ENCODE peak calls at places on chromosomes 16 and 17, in eight cellular contexts. One of them, this sample, is unnamed.

GRCh38 chr17:50009282-50009681 is 14.3 kb upstream of the DLX3 start:
- DNase-seq in CD8-positive, alpha-beta T cell: no peak
- DNase-seq in coronary artery: no peak
- DNase-seq in ascending aorta: no peak
- DNase-seq in GM12865: no peak
- DNase-seq in AG09319: no peak
- DNase-seq in GM10248: no peak
- DNase-seq in neural crest cell: no peak
- DNase-seq in this sample: no peak

GRCh38 chr17:67785526-67785925 is 39.8 kb upstream of the BPTF start:
- DNase-seq in CD8-positive, alpha-beta T cell: no peak
- DNase-seq in GM12865: no peak
- DNase-seq in GM10248: no peak
- DNase-seq in coronary artery: no peak
- DNase-seq in neural crest cell: no peak
- DNase-seq in ascending aorta: no peak
- DNase-seq in AG09319: no peak
- DNase-seq in this sample: no peak

GRCh38 chr17:10059684-10060211 is 138.7 kb downstream of the GAS7 start:
- DNase-seq in CD8-positive, alpha-beta T cell: no peak
- DNase-seq in neural crest cell: no peak
- DNase-seq in ascending aorta: peak; percentile 68
- DNase-seq in AG09319: no peak
- DNase-seq in GM12865: peak; percentile 97
- DNase-seq in coronary artery: no peak
- DNase-seq in GM10248: peak; percentile 77
- DNase-seq in this sample: no peak

GRCh38 chr16:87000007-87000406 is 317.2 kb downstream of the C16orf95 start:
- DNase-seq in ascending aorta: peak; percentile 13
- DNase-seq in coronary artery: no peak
- DNase-seq in CD8-positive, alpha-beta T cell: no peak
- DNase-seq in neural crest cell: no peak
- DNase-seq in AG09319: no peak
- DNase-seq in GM12865: no peak
- DNase-seq in GM10248: no peak
- DNase-seq in this sample: no peak

GRCh38 chr16:27752241-27752640 is 202.3 kb downstream of the KATNIP start:
- DNase-seq in GM12865: no peak
- DNase-seq in neural crest cell: no peak
- DNase-seq in CD8-positive, alpha-beta T cell: no peak
- DNase-seq in coronary artery: no peak
- DNase-seq in AG09319: no peak
- DNase-seq in ascending aorta: no peak
- DNase-seq in GM10248: no peak
- DNase-seq in this sample: no peak

GRCh38 chr16:19872935-19873334 is 11.7 kb downstream of the GPRC5B start:
- DNase-seq in GM10248: no peak
- DNase-seq in AG09319: no peak
- DNase-seq in CD8-positive, alpha-beta T cell: no peak
- DNase-seq in GM12865: no peak
- DNase-seq in ascending aorta: no peak
- DNase-seq in neural crest cell: no peak
- DNase-seq in coronary artery: no peak
- DNase-seq in this sample: no peak

GRCh38 chr16:69476920-69477418 is 52.5 kb downstream of the CYB5B start:
- DNase-seq in neural crest cell: no peak
- DNase-seq in AG09319: no peak
- DNase-seq in CD8-positive, alpha-beta T cell: peak; percentile 13
- DNase-seq in GM12865: no peak
- DNase-seq in GM10248: no peak
- DNase-seq in ascending aorta: no peak
- DNase-seq in coronary artery: no peak
- DNase-seq in this sample: no peak

GRCh38 chr16:28321700-28322411 is 29.5 kb downstream of the SBK1 start:
- DNase-seq in GM10248: peak; percentile 75
- DNase-seq in neural crest cell: peak; percentile 66
- DNase-seq in CD8-positive, alpha-beta T cell: peak; percentile 61
- DNase-seq in coronary artery: no peak
- DNase-seq in GM12865: peak; percentile 42
- DNase-seq in AG09319: no peak
- DNase-seq in ascending aorta: no peak
- DNase-seq in this sample: no peak

GRCh38 chr17:7883781-7884386 is 4.7 kb upstream of the CHD3 start:
- DNase-seq in ascending aorta: no peak
- DNase-seq in GM10248: peak; percentile 55
- DNase-seq in GM12865: peak; percentile 54
- DNase-seq in CD8-positive, alpha-beta T cell: peak; percentile 43
- DNase-seq in coronary artery: peak; percentile 49
- DNase-seq in neural crest cell: no peak
- DNase-seq in AG09319: no peak
- DNase-seq in this sample: no peak

GRCh38 chr17:48491527-48492273 is 39.1 kb downstream of the HOXB1 start:
- DNase-seq in ascending aorta: no peak
- DNase-seq in GM10248: peak; percentile 26
- DNase-seq in GM12865: peak; percentile 26
- DNase-seq in CD8-positive, alpha-beta T cell: no peak
- DNase-seq in neural crest cell: no peak
- DNase-seq in coronary artery: no peak
- DNase-seq in AG09319: no peak
- DNase-seq in this sample: no peak

GRCh38 chr17:8859029-8859803 is 8.3 kb downstream of the PIK3R6 start:
- DNase-seq in GM10248: no peak
- DNase-seq in ascending aorta: peak; percentile 50
- DNase-seq in AG09319: no peak
- DNase-seq in neural crest cell: no peak
- DNase-seq in coronary artery: no peak
- DNase-seq in GM12865: peak; percentile 77
- DNase-seq in CD8-positive, alpha-beta T cell: peak; percentile 25
- DNase-seq in this sample: no peak

GRCh38 chr17:34781571-34782108 is 179.6 kb downstream of the CCT6B start:
- DNase-seq in CD8-positive, alpha-beta T cell: no peak
- DNase-seq in GM10248: no peak
- DNase-seq in ascending aorta: no peak
- DNase-seq in coronary artery: no peak
- DNase-seq in GM12865: no peak
- DNase-seq in neural crest cell: no peak
- DNase-seq in AG09319: no peak
- DNase-seq in this sample: no peak

GRCh38 chr17:36720131-36720530 is 118.7 kb downstream of the MRM1 start:
- DNase-seq in neural crest cell: no peak
- DNase-seq in GM12865: no peak
- DNase-seq in GM10248: no peak
- DNase-seq in AG09319: no peak
- DNase-seq in coronary artery: no peak
- DNase-seq in ascending aorta: no peak
- DNase-seq in CD8-positive, alpha-beta T cell: no peak
- DNase-seq in this sample: no peak

GRCh38 chr17:59916446-59916845 is 23.5 kb downstream of the RPS6KB1 start:
- DNase-seq in GM10248: no peak
- DNase-seq in ascending aorta: no peak
- DNase-seq in AG09319: no peak
- DNase-seq in coronary artery: no peak
- DNase-seq in neural crest cell: no peak
- DNase-seq in CD8-positive, alpha-beta T cell: no peak
- DNase-seq in GM12865: no peak
- DNase-seq in this sample: no peak

GRCh38 chr17:59914274-59914854 is 21.4 kb downstream of the RPS6KB1 start:
- DNase-seq in coronary artery: no peak
- DNase-seq in CD8-positive, alpha-beta T cell: no peak
- DNase-seq in GM10248: peak; percentile 72
- DNase-seq in ascending aorta: no peak
- DNase-seq in AG09319: peak; percentile 40
- DNase-seq in GM12865: peak; percentile 53
- DNase-seq in neural crest cell: no peak
- DNase-seq in this sample: no peak
- TF ChIP-seq CTCF in coronary artery: peak; percentile 34
- TF ChIP-seq CTCF in CD8-positive, alpha-beta T cell: peak; percentile 62
- TF ChIP-seq CTCF in GM10248: peak; percentile 40
- TF ChIP-seq CTCF in ascending aorta: peak; percentile 30
- TF ChIP-seq CTCF in AG09319: peak; percentile 57
- TF ChIP-seq CTCF in GM12865: peak; percentile 52
- TF ChIP-seq CTCF in neural crest cell: peak; percentile 84
- TF ChIP-seq CTCF in this sample: no peak

GRCh38 chr16:4536391-4537106 is 2.0 kb downstream of the CDIP1 start:
- DNase-seq in AG09319: no peak
- DNase-seq in neural crest cell: no peak
- DNase-seq in GM12865: no peak
- DNase-seq in coronary artery: no peak
- DNase-seq in GM10248: no peak
- DNase-seq in ascending aorta: peak; percentile 68
- DNase-seq in CD8-positive, alpha-beta T cell: no peak
- DNase-seq in this sample: no peak

GRCh38 chr16:4538067-4538385 is 547 bp downstream of the CDIP1 start:
- DNase-seq in CD8-positive, alpha-beta T cell: no peak
- DNase-seq in ascending aorta: no peak
- DNase-seq in GM12865: no peak
- DNase-seq in GM10248: peak; percentile 58
- DNase-seq in coronary artery: no peak
- DNase-seq in neural crest cell: peak; percentile 16
- DNase-seq in AG09319: no peak
- DNase-seq in this sample: no peak

GRCh38 chr16:4539716-4540284 is 1.2 kb upstream of the CDIP1 start:
- DNase-seq in GM10248: no peak
- DNase-seq in ascending aorta: no peak
- DNase-seq in neural crest cell: no peak
- DNase-seq in AG09319: no peak
- DNase-seq in coronary artery: no peak
- DNase-seq in CD8-positive, alpha-beta T cell: no peak
- DNase-seq in GM12865: no peak
- DNase-seq in this sample: no peak

GRCh38 chr16:4537376-4538066 is 1.1 kb downstream of the CDIP1 start:
- DNase-seq in AG09319: no peak
- DNase-seq in CD8-positive, alpha-beta T cell: no peak
- DNase-seq in ascending aorta: peak; percentile 68
- DNase-seq in neural crest cell: no peak
- DNase-seq in coronary artery: no peak
- DNase-seq in GM10248: no peak
- DNase-seq in GM12865: no peak
- DNase-seq in this sample: no peak

GRCh38 chr16:4538386-4539235 is at the start of gene CDIP1:
- DNase-seq in GM10248: peak; percentile 96
- DNase-seq in coronary artery: peak; percentile 98
- DNase-seq in neural crest cell: peak; percentile 88
- DNase-seq in GM12865: peak; percentile 96
- DNase-seq in ascending aorta: peak; percentile 98
- DNase-seq in AG09319: peak; percentile 81
- DNase-seq in CD8-positive, alpha-beta T cell: peak; percentile 98
- DNase-seq in this sample: peak; percentile 98
- TF ChIP-seq CTCF in GM10248: no peak
- TF ChIP-seq CTCF in coronary artery: no peak
- TF ChIP-seq CTCF in neural crest cell: no peak
- TF ChIP-seq CTCF in GM12865: no peak
- TF ChIP-seq CTCF in ascending aorta: peak; percentile 8
- TF ChIP-seq CTCF in AG09319: no peak
- TF ChIP-seq CTCF in CD8-positive, alpha-beta T cell: no peak
- TF ChIP-seq CTCF in this sample: no peak

DNA sequence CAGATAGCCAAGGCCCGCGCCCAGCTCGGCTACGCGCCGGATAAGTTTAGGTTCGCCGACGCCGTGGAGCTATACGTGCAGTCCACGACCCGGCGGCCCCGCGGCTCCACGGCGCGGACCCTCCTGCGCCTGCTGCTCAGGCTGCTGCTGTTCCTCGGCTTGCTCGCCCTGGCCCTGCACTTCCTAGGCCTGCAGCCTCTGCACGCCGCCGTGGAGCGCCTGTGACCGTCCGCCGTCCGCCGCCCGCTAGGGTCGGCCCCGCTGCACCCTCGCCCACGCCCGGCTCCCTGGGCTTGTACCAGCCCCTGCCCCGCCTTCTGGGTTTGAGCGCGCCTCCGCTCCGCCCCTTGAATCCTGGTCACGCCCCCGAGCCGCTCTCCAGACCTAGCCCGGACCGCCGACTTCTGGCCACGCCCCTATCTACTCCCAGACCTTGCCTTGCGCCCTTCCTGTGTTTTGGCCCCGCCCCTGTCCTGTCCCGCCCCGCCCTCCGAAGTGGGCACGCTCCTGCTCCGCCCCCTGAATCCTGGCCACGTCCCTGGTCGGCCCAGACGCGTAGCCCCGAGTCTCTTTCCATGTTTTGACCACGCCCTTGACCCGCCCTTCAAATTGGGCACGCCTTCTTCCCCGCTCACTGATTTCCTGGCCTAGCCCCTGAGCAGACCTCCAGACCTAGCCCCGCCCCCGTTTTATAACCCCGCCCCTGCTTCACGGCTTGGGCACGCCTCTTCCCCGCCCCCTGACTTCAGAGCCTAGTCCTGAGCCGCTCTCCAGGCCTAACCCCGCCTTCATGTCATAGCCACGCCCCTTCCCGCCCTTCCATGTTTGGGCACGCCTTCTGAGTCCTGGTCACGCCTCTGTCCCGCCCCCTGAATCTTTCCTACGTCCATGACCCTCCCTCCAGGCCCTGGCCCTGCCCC is 15.6 kb upstream of the EEF2K start:
- DNase-seq in GM12865: peak; percentile 100
- DNase-seq in ascending aorta: peak; percentile 100
- DNase-seq in neural crest cell: peak; percentile 100
- DNase-seq in CD8-positive, alpha-beta T cell: peak; percentile 100
- DNase-seq in coronary artery: peak; percentile 100
- DNase-seq in AG09319: peak; percentile 100
- DNase-seq in GM10248: peak; percentile 95
- DNase-seq in this sample: peak; percentile 100
- TF ChIP-seq CTCF in GM12865: no peak
- TF ChIP-seq CTCF in ascending aorta: no peak
- TF ChIP-seq CTCF in neural crest cell: no peak
- TF ChIP-seq CTCF in CD8-positive, alpha-beta T cell: no peak
- TF ChIP-seq CTCF in coronary artery: no peak
- TF ChIP-seq CTCF in AG09319: no peak
- TF ChIP-seq CTCF in GM10248: no peak
- TF ChIP-seq CTCF in this sample: no peak

GRCh38 chr17:38825762-38826247 is 684 bp upstream of the CWC25 start:
- DNase-seq in CD8-positive, alpha-beta T cell: no peak
- DNase-seq in GM10248: no peak
- DNase-seq in ascending aorta: no peak
- DNase-seq in AG09319: no peak
- DNase-seq in coronary artery: no peak
- DNase-seq in GM12865: no peak
- DNase-seq in neural crest cell: no peak
- DNase-seq in this sample: no peak

DNA sequence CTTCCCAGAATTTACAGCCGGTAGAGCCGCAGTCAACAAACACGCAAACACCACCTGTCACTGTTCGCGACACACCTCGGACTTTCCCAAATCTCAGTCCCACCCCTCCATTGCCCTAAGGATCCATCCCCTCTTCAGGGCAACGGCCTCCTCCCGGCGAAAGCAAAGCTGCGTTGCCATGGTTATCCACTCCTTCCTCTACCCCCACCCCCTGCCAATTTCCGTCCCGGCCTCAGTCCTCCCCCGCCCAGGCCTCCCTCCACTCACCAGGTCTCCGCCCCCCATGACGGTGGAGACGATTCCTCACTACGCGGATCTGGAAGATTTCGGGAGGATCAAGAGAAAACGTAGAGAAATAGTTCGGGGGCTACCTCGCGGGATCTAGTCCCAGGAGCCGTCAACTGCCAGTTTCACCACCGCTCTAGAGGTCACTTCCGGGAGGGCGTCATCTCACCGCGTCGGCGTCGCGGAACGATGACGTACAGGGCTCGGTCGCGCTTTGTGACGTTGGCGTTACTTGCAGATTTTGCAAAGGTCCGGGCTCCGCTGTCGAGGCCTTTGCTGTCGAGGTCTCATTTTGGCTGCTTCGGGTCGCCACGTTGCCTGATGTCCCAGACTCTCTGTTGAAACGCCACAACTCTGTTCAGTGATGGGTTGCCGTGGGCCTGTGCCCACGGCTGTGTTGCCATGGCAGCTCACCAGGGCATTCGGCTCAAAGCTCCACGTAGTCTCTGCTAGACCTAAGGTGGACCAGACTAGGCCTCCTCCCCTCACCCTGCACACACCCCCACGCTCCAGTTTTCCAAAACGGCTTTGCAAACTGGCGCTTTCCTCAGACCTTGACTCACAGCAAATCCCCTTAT is at the start of gene CWC25:
- DNase-seq in neural crest cell: peak; percentile 98
- DNase-seq in GM12865: peak; percentile 98
- DNase-seq in ascending aorta: peak; percentile 98
- DNase-seq in GM10248: peak; percentile 95
- DNase-seq in coronary artery: peak; percentile 98
- DNase-seq in CD8-positive, alpha-beta T cell: peak; percentile 100
- DNase-seq in AG09319: peak; percentile 92
- DNase-seq in this sample: peak; percentile 96
- TF ChIP-seq CTCF in neural crest cell: no peak
- TF ChIP-seq CTCF in GM12865: no peak
- TF ChIP-seq CTCF in ascending aorta: no peak
- TF ChIP-seq CTCF in GM10248: no peak
- TF ChIP-seq CTCF in coronary artery: no peak
- TF ChIP-seq CTCF in CD8-positive, alpha-beta T cell: no peak
- TF ChIP-seq CTCF in AG09319: no peak
- TF ChIP-seq CTCF in this sample: no peak